ENCODE peak calls at places on chromosome 6, in seven cellular contexts. U is A549; D is AG04450; C is SK-N-SH; X is CD8-positive, alpha-beta T cell; L is spleen; S is astrocyte. J is an unnamed sample.

GRCh38 chr6:31529329-31530150 is 778 bp downstream of the MCCD1 start:
- DNase-seq in U (no peak), D (no peak), C (no peak), X (no peak), L (no peak), S (no peak), J (no peak)

GRCh38 chr6:47485083-47485482 is 7.5 kb downstream of the CD2AP start:
- DNase-seq in U (no peak), D (no peak), C (no peak), X (no peak), L (no peak), S (no peak), J (no peak)

GRCh38 chr6:36914227-36914794 is 28.6 kb downstream of the C6orf89 start:
- DNase-seq in U (peak; percentile 70), D (no peak), C (no peak), X (no peak), L (no peak), S (no peak), J (peak; percentile 72)

GRCh38 chr6:169625376-169625775 is 76.5 kb downstream of the WDR27 start:
- DNase-seq in U (no peak), D (no peak), C (no peak), X (no peak), L (no peak), S (no peak), J (no peak)

GRCh38 chr6:160239929-160240690 is 18.5 kb downstream of the SLC22A2 start:
- DNase-seq in U (no peak), D (no peak), C (no peak), X (no peak), L (no peak), S (peak; percentile 41), J (no peak)

GRCh38 chr6:41286544-41287346 is at the start of gene TREM1:
- DNase-seq in U (no peak), D (no peak), C (no peak), X (no peak), L (peak; percentile 86), S (no peak), J (peak; percentile 11)

GRCh38 chr6:32637219-32637880 is at the start of gene HLA-DQA1:
- DNase-seq in U (no peak), D (no peak), C (no peak), X (no peak), L (peak; percentile 77), S (no peak), J (no peak)

GRCh38 chr6:44263357-44264100 is 1.8 kb downstream of the NFKBIE start:
- DNase-seq in U (peak; percentile 33), D (no peak), C (no peak), X (no peak), L (peak; percentile 83), S (no peak), J (peak; percentile 53)

GRCh38 chr6:37777272-37777736 is 42.2 kb upstream of the ZFAND3 start:
- DNase-seq in U (no peak), D (no peak), C (no peak), X (no peak), L (no peak), S (no peak), J (no peak)

GRCh38 chr6:69390125-69390524 is 406.7 kb downstream of the LMBRD1 start:
- DNase-seq in U (no peak), D (no peak), C (no peak), X (no peak), L (no peak), S (peak; percentile 2), J (no peak)

GRCh38 chr6:70651326-70651905 is 16.3 kb upstream of the SMAP1 start:
- DNase-seq in U (no peak), D (no peak), C (no peak), X (peak; percentile 9), L (no peak), S (no peak), J (no peak)

DNA sequence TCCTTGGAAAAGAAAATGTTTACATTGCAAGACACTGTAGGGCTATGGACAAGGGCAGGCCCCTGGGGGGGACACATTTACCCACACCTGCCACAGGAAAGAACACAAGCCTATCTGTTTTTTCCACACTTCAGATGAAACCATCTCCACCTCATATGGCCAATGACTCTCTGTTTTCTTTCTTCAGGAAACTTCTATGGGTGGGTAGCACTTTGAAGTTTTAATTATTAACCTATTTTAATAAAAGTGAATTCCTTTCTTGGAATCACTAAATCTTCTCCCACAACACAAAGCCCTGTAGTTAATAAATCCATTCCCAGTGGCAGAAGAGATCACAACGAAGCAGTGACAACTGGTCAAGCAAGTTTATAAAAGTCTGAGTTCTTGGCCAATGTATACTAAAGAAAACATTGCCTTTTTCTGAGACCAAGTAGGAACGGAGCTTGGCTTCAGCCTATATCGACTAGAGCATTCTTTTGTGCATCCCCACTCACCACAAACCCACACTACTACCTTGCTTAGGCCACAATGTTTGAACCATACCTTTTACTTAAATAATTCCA is 125.1 kb upstream of the CARMIL1 start:
- DNase-seq in U (no peak), D (no peak), C (no peak), X (no peak), L (no peak), S (no peak), J (no peak)
- H3K9me3 ChIP-seq in U (peaks cover 6% of the 10 kb centered on the region), D (peaks cover 13% of the 10 kb centered on the region), C (no peaks in the 10 kb centered on the region), X (no peaks in the 10 kb centered on the region), L (no peaks in the 10 kb centered on the region), S (no peaks in the 10 kb centered on the region), J (no peaks in the 10 kb centered on the region)

DNA sequence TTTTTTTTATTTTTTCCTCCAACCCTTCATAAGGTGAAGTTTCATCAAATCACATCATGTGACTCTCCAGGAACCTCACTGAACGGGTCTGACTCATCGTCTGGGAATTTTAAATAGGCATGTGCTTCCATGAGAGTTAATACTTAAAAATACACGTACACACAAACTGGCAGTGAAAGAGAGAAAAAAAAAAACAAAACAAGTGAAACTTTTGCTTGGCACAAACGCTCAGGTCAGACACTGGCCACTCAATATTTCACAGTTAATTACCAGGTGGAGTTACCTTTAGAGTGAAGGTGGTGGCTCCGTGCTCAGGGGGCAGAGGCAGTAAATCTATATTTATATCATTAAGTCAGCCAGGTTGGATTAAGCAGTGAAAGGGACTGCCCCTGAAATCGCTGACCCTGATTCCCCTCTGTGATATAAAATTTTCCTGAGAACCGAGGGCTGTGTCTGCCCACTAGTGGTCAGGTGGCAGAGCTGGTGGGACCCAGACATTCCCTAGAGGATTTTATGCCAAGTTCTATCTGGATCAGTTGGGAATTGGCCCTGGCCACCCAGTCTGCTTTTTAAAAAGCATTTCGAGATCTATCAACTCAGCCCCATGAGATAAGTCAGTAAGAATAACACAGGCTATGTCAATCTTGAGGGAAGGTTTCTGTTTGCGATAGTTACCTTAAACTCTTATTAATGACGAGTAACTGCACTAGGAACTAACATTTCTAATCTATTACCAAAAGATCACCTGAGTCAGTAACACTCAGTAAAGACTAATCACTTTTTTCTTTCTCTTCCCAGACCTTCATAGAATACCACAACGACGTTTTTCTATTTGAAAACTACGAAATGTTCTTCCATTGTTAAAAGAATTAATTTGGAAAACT is 259.1 kb downstream of the HDGFL1 start:
- DNase-seq in U (peak; percentile 72), D (peak; percentile 80), C (peak; percentile 72), X (no peak), L (no peak), S (peak; percentile 99), J (peak; percentile 45)
- H3K4me3 ChIP-seq in U (peak overlapping the region; percentile 29), D (peak overlapping the region; percentile 8), C (peak overlapping the region; percentile 51), X (no peak overlapping the region), L (no peak overlapping the region), S (peak overlapping the region; percentile 34), J (no peak overlapping the region)

GRCh38 chr6:148577687-148578488 is 168.9 kb upstream of the UST start:
- DNase-seq in U (peak; percentile 57), D (peak; percentile 37), C (peak; percentile 39), X (peak; percentile 9), L (peak; percentile 92), S (peak; percentile 61), J (peak; percentile 77)

GRCh38 chr6:148578489-148578814 is 168.4 kb upstream of the UST start:
- DNase-seq in U (no peak), D (no peak), C (no peak), X (no peak), L (no peak), S (no peak), J (no peak)

GRCh38 chr6:148580442-148580841 is 166.4 kb upstream of the UST start:
- DNase-seq in U (no peak), D (no peak), C (no peak), X (no peak), L (no peak), S (no peak), J (no peak)

GRCh38 chr6:148578837-148579236 is 168.0 kb upstream of the UST start:
- DNase-seq in U (no peak), D (no peak), C (no peak), X (no peak), L (no peak), S (no peak), J (no peak)

GRCh38 chr6:148583631-148584030 is 163.2 kb upstream of the UST start:
- DNase-seq in U (no peak), D (no peak), C (no peak), X (no peak), L (no peak), S (peak; percentile 44), J (no peak)
- H3K9me3 ChIP-seq in U (peaks cover 13% of the 10 kb centered on the region), D (peaks cover 6% of the 10 kb centered on the region), C (no peaks in the 10 kb centered on the region), X (no peaks in the 10 kb centered on the region), L (no peaks in the 10 kb centered on the region), S (no peaks in the 10 kb centered on the region), J (peaks cover 29% of the 10 kb centered on the region)

GRCh38 chr6:157328108-157328692 is 4.9 kb upstream of the TMEM242 start:
- DNase-seq in U (no peak), D (no peak), C (no peak), X (no peak), L (no peak), S (peak; percentile 26), J (no peak)
- H3K4me3 ChIP-seq in U (no peak overlapping the region), D (no peak overlapping the region), C (no peak overlapping the region), X (no peak overlapping the region), L (no peak overlapping the region), S (no peak overlapping the region), J (no peak overlapping the region)

GRCh38 chr6:26414281-26414680 is 12.2 kb downstream of the BTN3A1 start:
- DNase-seq in U (no peak), D (no peak), C (no peak), X (no peak), L (no peak), S (no peak), J (no peak)
- H3K9me3 ChIP-seq in U (peaks cover 16% of the 10 kb centered on the region), D (peaks cover 7% of the 10 kb centered on the region), C (no peaks in the 10 kb centered on the region), X (no peaks in the 10 kb centered on the region), L (peaks cover 3% of the 10 kb centered on the region), S (no peaks in the 10 kb centered on the region), J (no peaks in the 10 kb centered on the region)

GRCh38 chr6:165875946-165876345 is 212.9 kb upstream of the PDE10A start:
- DNase-seq in U (no peak), D (no peak), C (no peak), X (no peak), L (no peak), S (no peak), J (peak; percentile 15)

GRCh38 chr6:165880721-165881120 is 217.7 kb upstream of the PDE10A start:
- DNase-seq in U (no peak), D (peak; percentile 45), C (no peak), X (no peak), L (no peak), S (peak; percentile 12), J (peak; percentile 45)

GRCh38 chr6:165877773-165878172 is 214.7 kb upstream of the PDE10A start:
- DNase-seq in U (no peak), D (no peak), C (no peak), X (no peak), L (no peak), S (no peak), J (no peak)

GRCh38 chr6:165876568-165876967 is 213.5 kb upstream of the PDE10A start:
- DNase-seq in U (no peak), D (peak; percentile 67), C (no peak), X (no peak), L (no peak), S (peak; percentile 6), J (peak; percentile 64)

GRCh38 chr6:165877192-165877591 is 214.2 kb upstream of the PDE10A start:
- DNase-seq in U (no peak), D (no peak), C (no peak), X (no peak), L (no peak), S (no peak), J (no peak)
- H3K4me3 ChIP-seq in U (no peak overlapping the region), D (no peak overlapping the region), C (no peak overlapping the region), X (no peak overlapping the region), L (no peak overlapping the region), S (no peak overlapping the region), J (no peak overlapping the region)

J was measured in MG63.